ENCODE peak calls at places on chromosome 18, in nine cellular contexts. A is A549, Y is adrenal gland, W is HCT116, X is stomach, H is lower leg skin, O is gastrocnemius medialis, F is heart left ventricle, B is tibial nerve. M is an unnamed sample.

GRCh38 chr18:8252371-8252770 is 356.9 kb upstream of the RAB12 start:
- DNase-seq in A (no peak), Y (no peak), W (no peak), X (no peak), H (no peak), O (no peak), F (no peak), B (no peak), M (no peak)

GRCh38 chr18:48183613-48184012 is 225.6 kb downstream of the ZBTB7C start:
- DNase-seq in A (no peak), Y (no peak), W (no peak), X (no peak), H (peak; percentile 60), O (no peak), F (no peak), B (no peak), M (peak; percentile 28)

GRCh38 chr18:49274188-49274714 is 186.2 kb downstream of the DYM start:
- DNase-seq in A (no peak), Y (no peak), W (peak; percentile 1), X (no peak), H (no peak), O (no peak), F (no peak), B (no peak), M (no peak)

GRCh38 chr18:37529296-37529695 is 36.3 kb downstream of the CELF4 start:
- DNase-seq in A (no peak), Y (no peak), W (no peak), X (no peak), H (no peak), O (no peak), F (no peak), B (no peak), M (no peak)

GRCh38 chr18:25067291-25068050 is 284.5 kb downstream of the ZNF521 start:
- DNase-seq in A (no peak), Y (no peak), W (no peak), X (no peak), H (no peak), O (no peak), F (no peak), B (no peak), M (no peak)

GRCh38 chr18:67232406-67232805 is 284.1 kb downstream of the DSEL start:
- DNase-seq in A (peak; percentile 12), Y (no peak), W (no peak), X (no peak), H (no peak), O (no peak), F (no peak), B (no peak), M (no peak)

GRCh38 chr18:48913201-48913600 is 37.6 kb downstream of the SMAD7 start:
- DNase-seq in A (no peak), Y (peak; percentile 5), W (no peak), X (peak; percentile 51), H (peak; percentile 77), O (no peak), F (no peak), B (no peak), M (peak; percentile 48)

GRCh38 chr18:48892146-48892855 is 58.5 kb downstream of the SMAD7 start:
- DNase-seq in A (no peak), Y (no peak), W (no peak), X (no peak), H (peak; percentile 83), O (no peak), F (no peak), B (no peak), M (peak; percentile 15)

GRCh38 chr18:70423120-70423519 is 134.3 kb downstream of the SOCS6 start:
- DNase-seq in A (no peak), Y (no peak), W (no peak), X (no peak), H (no peak), O (no peak), F (no peak), B (no peak), M (no peak)

GRCh38 chr18:54330768-54331548 is 26.7 kb downstream of the STARD6 start:
- DNase-seq in A (no peak), Y (no peak), W (no peak), X (no peak), H (no peak), O (no peak), F (no peak), B (no peak), M (no peak)

GRCh38 chr18:44900627-44901026 is 219.9 kb downstream of the SETBP1 start:
- DNase-seq in A (no peak), Y (no peak), W (no peak), X (no peak), H (no peak), O (no peak), F (no peak), B (no peak), M (no peak)

GRCh38 chr18:36901277-36901701 is 72.4 kb downstream of the KIAA1328 start:
- DNase-seq in A (no peak), Y (no peak), W (no peak), X (no peak), H (no peak), O (no peak), F (no peak), B (no peak), M (no peak)

GRCh38 chr18:13626544-13626908 is 99.8 kb downstream of the FAM210A start:
- DNase-seq in A (no peak), Y (no peak), W (no peak), X (no peak), H (no peak), O (no peak), F (no peak), B (no peak), M (no peak)
- TF ChIP-seq POLR2A in A (no peak), Y (no peak), W (no peak), X (no peak), H (no peak), O (no peak), F (no peak), B (no peak), M (no peak)

GRCh38 chr18:26656944-26657536 is 108.7 kb upstream of the KCTD1 start:
- DNase-seq in A (peak; percentile 48), Y (peak; percentile 75), W (no peak), X (peak; percentile 85), H (peak; percentile 91), O (no peak), F (peak; percentile 91), B (peak; percentile 42), M (peak; percentile 72)
- TF ChIP-seq POLR2A in A (peak; percentile 35), Y (peak; percentile 78), W (no peak), X (no peak), H (no peak), O (no peak), F (peak; percentile 46), B (peak; percentile 8), M (no peak)

GRCh38 chr18:13180614-13181375 is 37.8 kb upstream of the LDLRAD4 start:
- DNase-seq in A (no peak), Y (no peak), W (no peak), X (no peak), H (no peak), O (no peak), F (no peak), B (no peak), M (no peak)

GRCh38 chr18:13178197-13178596 is 40.4 kb upstream of the LDLRAD4 start:
- DNase-seq in A (no peak), Y (no peak), W (no peak), X (no peak), H (no peak), O (no peak), F (no peak), B (no peak), M (no peak)

GRCh38 chr18:13176847-13177246 is 41.7 kb upstream of the LDLRAD4 start:
- DNase-seq in A (no peak), Y (no peak), W (no peak), X (no peak), H (no peak), O (no peak), F (no peak), B (no peak), M (no peak)

GRCh38 chr18:13179566-13180113 is 38.9 kb upstream of the LDLRAD4 start:
- DNase-seq in A (no peak), Y (no peak), W (no peak), X (no peak), H (no peak), O (no peak), F (no peak), B (no peak), M (peak; percentile 87)

DNA sequence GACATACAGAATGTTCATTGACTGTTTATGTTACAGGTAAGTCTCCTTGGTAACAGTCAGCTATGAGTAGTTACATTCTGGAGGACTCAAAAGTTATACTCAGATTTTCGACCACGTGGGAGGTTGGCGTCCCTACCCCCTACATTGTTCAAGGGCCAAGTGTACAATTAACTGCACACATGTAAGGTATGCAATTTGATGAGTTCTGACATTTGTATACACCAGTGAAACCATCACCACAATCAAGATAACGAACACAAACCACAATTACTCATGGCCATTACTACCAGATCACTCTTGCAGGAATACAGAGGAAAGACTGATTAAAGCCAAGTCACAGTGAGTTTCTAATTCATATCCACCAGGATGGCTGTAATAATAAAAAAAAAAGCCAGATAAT is 39.6 kb upstream of the LDLRAD4 start:
- DNase-seq in A (no peak), Y (no peak), W (no peak), X (no peak), H (no peak), O (no peak), F (no peak), B (no peak), M (no peak)
- TF ChIP-seq POLR2A in A (no peak), Y (no peak), W (no peak), X (no peak), H (no peak), O (no peak), F (no peak), B (no peak), M (no peak)

GRCh38 chr18:9403795-9404564 is 69.4 kb downstream of the TWSG1 start:
- DNase-seq in A (no peak), Y (no peak), W (no peak), X (no peak), H (peak; percentile 68), O (no peak), F (no peak), B (no peak), M (no peak)

GRCh38 chr18:9405130-9405529 is 70.2 kb upstream of the RALBP1 start:
- DNase-seq in A (no peak), Y (no peak), W (no peak), X (no peak), H (no peak), O (no peak), F (no peak), B (no peak), M (no peak)

GRCh38 chr18:9405977-9406376 is 69.3 kb upstream of the RALBP1 start:
- DNase-seq in A (no peak), Y (no peak), W (no peak), X (no peak), H (peak; percentile 76), O (no peak), F (no peak), B (no peak), M (no peak)

GRCh38 chr18:9401166-9401565 is 66.6 kb downstream of the TWSG1 start:
- DNase-seq in A (no peak), Y (no peak), W (no peak), X (no peak), H (no peak), O (no peak), F (no peak), B (no peak), M (no peak)

DNA sequence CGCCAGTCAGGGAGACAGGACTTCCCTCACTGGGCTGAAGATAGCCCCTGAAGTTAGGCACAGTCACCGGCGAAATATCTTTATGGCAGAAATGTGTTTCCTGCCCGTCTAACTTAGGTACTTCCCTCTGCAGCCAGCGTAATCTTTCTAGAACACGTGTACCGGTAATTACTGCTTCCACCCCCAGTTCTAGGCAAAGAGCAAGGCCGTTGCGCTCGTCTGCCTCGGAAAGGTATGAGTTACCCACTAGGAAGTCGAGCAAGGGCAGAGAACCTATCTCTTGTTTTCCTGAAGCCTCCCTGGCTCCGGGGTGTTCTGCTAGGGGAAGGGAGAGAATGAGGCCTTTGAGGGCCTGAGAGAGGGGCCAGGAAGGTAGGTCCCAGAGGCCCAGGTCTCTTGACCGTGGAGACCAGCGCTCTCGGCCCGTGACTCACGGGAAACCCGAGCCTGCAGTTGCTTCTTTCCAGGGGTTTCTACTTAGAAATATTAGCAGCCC is 70.0 kb downstream of the TWSG1 start:
- DNase-seq in A (no peak), Y (peak; percentile 10), W (no peak), X (no peak), H (peak; percentile 88), O (no peak), F (no peak), B (no peak), M (no peak)
- TF ChIP-seq POLR2A in A (no peak), Y (no peak), W (no peak), X (no peak), H (no peak), O (no peak), F (no peak), B (no peak), M (no peak)